ENCODE peak calls at places on chromosomes 2 and 18, in seven cellular contexts. Y is NK-92 treated with Interleukin-12 subunit alpha and Interleukin-12 subunit beta, amount 100 ng/mL, for 24 hours; K is KBM-7; B is myocyte; U is H9; L is K562; Q is GM06990. T is an unnamed sample.

GRCh38 chr2:105802587-105802986 is 57.9 kb downstream of the NCK2 start:
- DNase-seq in Q (peak; percentile 66), U (no peak), K (peak; percentile 26), Y (peak; percentile 31), L (no peak), B (no peak), T (peak; percentile 80)

GRCh38 chr2:172172513-172173217 is 70.0 kb upstream of the DLX2 start:
- DNase-seq in L (peak; percentile 63), Q (peak; percentile 36), Y (no peak), B (peak; percentile 75), U (peak; percentile 85), K (peak; percentile 83), T (no peak)

GRCh38 chr2:119710281-119710680 is 31.3 kb downstream of the TMEM177 start:
- DNase-seq in L (no peak), B (no peak), K (no peak), Y (no peak), U (no peak), Q (no peak), T (no peak)

GRCh38 chr18:56139792-56140254 is 498.6 kb downstream of the TXNL1 start:
- DNase-seq in Q (no peak), L (no peak), K (no peak), U (no peak), B (peak; percentile 11), Y (no peak), T (no peak)

GRCh38 chr2:162293122-162293781 is 25.2 kb downstream of the IFIH1 start:
- DNase-seq in Q (no peak), Y (no peak), L (no peak), B (no peak), U (no peak), K (no peak), T (no peak)

GRCh38 chr18:72181241-72181764 is 362.8 kb downstream of the CBLN2 start:
- DNase-seq in L (no peak), Q (peak; percentile 26), K (no peak), Y (peak; percentile 33), B (no peak), U (no peak), T (peak; percentile 52)

GRCh38 chr2:149394864-149395263 is 64.5 kb downstream of the LYPD6 start:
- DNase-seq in L (no peak), Q (no peak), B (no peak), K (no peak), U (no peak), Y (no peak), T (no peak)

GRCh38 chr2:208129804-208130712 is at the start of gene CRYGC:
- DNase-seq in K (no peak), Y (no peak), B (no peak), Q (no peak), U (no peak), L (no peak), T (no peak)

GRCh38 chr2:42127425-42128424 is 41.4 kb upstream of the EML4 start:
- DNase-seq in Q (peak; percentile 64), L (no peak), U (no peak), Y (no peak), K (peak; percentile 53), B (no peak), T (peak; percentile 61)

GRCh38 chr2:160917850-160918249 is 242.4 kb upstream of the TANK start:
- DNase-seq in Q (no peak), B (no peak), Y (no peak), U (no peak), L (no peak), K (no peak), T (no peak)

GRCh38 chr2:206071832-206072231 is 14.1 kb downstream of the INO80D start:
- DNase-seq in U (no peak), K (no peak), B (no peak), L (no peak), Q (no peak), Y (no peak), T (no peak)

GRCh38 chr2:145159676-145160075 is 639.8 kb upstream of the ZEB2 start:
- DNase-seq in Y (no peak), K (no peak), Q (no peak), L (no peak), U (no peak), B (no peak), T (peak; percentile 40)

GRCh38 chr2:28589746-28590463 is 94.0 kb downstream of the PLB1 start:
- DNase-seq in K (no peak), L (no peak), Y (no peak), B (no peak), Q (no peak), U (no peak), T (no peak)

GRCh38 chr2:128473175-128474013 is 154.7 kb upstream of the HS6ST1 start:
- DNase-seq in Y (no peak), B (no peak), L (no peak), Q (peak; percentile 63), U (peak; percentile 28), K (peak; percentile 99), T (no peak)

GRCh38 chr2:229980440-229981184 is 58.3 kb downstream of the FBXO36 start:
- DNase-seq in Y (no peak), B (peak; percentile 25), K (peak; percentile 28), L (peak; percentile 9), Q (peak; percentile 39), U (peak; percentile 48), T (no peak)

GRCh38 chr2:239366740-239367139 is 34.1 kb downstream of the HDAC4 start:
- DNase-seq in Q (no peak), K (no peak), Y (no peak), B (no peak), L (no peak), U (no peak), T (no peak)

GRCh38 chr2:44429034-44429433 is 67.3 kb downstream of the CAMKMT start:
- DNase-seq in U (no peak), K (no peak), Y (no peak), L (no peak), Q (no peak), B (no peak), T (no peak)

GRCh38 chr2:238569415-238570195 is 142.9 kb downstream of the ASB1 start:
- DNase-seq in Q (no peak), Y (no peak), K (no peak), L (no peak), B (no peak), U (no peak), T (no peak)

GRCh38 chr2:99771691-99772333 is 282.0 kb upstream of the REV1 start:
- DNase-seq in B (no peak), U (no peak), K (peak; percentile 54), Q (no peak), Y (no peak), L (peak; percentile 62), T (no peak)

GRCh38 chr18:48419268-48420022 is 10.3 kb upstream of the ZBTB7C start:
- DNase-seq in Q (no peak), Y (no peak), U (peak; percentile 64), K (no peak), L (no peak), B (no peak), T (no peak)

GRCh38 chr2:216004408-216005283 is 8.7 kb downstream of the MREG start:
- DNase-seq in L (peak; percentile 21), K (no peak), Q (peak; percentile 54), Y (no peak), B (no peak), U (no peak), T (no peak)

GRCh38 chr2:239898292-239898925 is 126.7 kb downstream of the NDUFA10 start:
- DNase-seq in B (no peak), Q (no peak), Y (no peak), L (no peak), U (peak; percentile 10), K (no peak), T (no peak)

GRCh38 chr2:196274387-196274809 is 103.0 kb upstream of the STK17B start:
- DNase-seq in B (peak; percentile 80), L (no peak), K (peak; percentile 23), Y (no peak), Q (peak; percentile 41), U (no peak), T (no peak)

GRCh38 chr2:74148457-74149248 is 941 bp upstream of the BOLA3 start:
- DNase-seq in Y (no peak), Q (no peak), B (no peak), L (no peak), U (peak; percentile 33), K (no peak), T (no peak)

GRCh38 chr2:667332-668000 is 9.7 kb downstream of the TMEM18 start:
- DNase-seq in Y (peak; percentile 6), B (peak; percentile 72), Q (no peak), K (peak; percentile 13), U (peak; percentile 31), L (peak; percentile 60), T (no peak)

GRCh38 chr2:126876631-126877030 is 22.1 kb upstream of the TEX51 start:
- DNase-seq in L (no peak), Q (no peak), K (no peak), U (no peak), B (no peak), Y (no peak), T (no peak)

GRCh38 chr2:134167015-134167414 is 86.9 kb upstream of the MGAT5 start:
- DNase-seq in K (no peak), Q (no peak), B (no peak), Y (no peak), L (no peak), U (no peak), T (no peak)

GRCh38 chr2:172667926-172668325 is 67.7 kb upstream of the RAPGEF4 start:
- DNase-seq in Q (no peak), K (no peak), B (peak; percentile 24), U (no peak), L (no peak), Y (no peak), T (no peak)